ENCODE peak calls at places on chromosomes 16 and 17, in four cellular contexts. One of them, this sample, is unnamed.

GRCh38 chr16:7268182-7268581 is 64.5 kb upstream of the RBFOX1 start:
- DNase-seq in H54: peak
- DNase-seq in activated T-cell treated with anti-CD3 and anti-CD28 coated beads for 1 hour: no peak
- DNase-seq in neural crest cell: peak
- DNase-seq in this sample: peak

GRCh38 chr16:70588565-70588964 is 57.8 kb upstream of the IL34 start:
- DNase-seq in H54: no peak
- DNase-seq in activated T-cell treated with anti-CD3 and anti-CD28 coated beads for 1 hour: no peak
- DNase-seq in neural crest cell: no peak
- DNase-seq in this sample: no peak

GRCh38 chr16:28950648-28951409 is at the start of gene NFATC2IP:
- DNase-seq in H54: peak
- DNase-seq in activated T-cell treated with anti-CD3 and anti-CD28 coated beads for 1 hour: peak
- DNase-seq in neural crest cell: peak
- DNase-seq in this sample: peak

GRCh38 chr16:74699666-74700065 is 996 bp downstream of the MLKL start:
- DNase-seq in H54: no peak
- DNase-seq in neural crest cell: no peak
- DNase-seq in activated T-cell treated with anti-CD3 and anti-CD28 coated beads for 1 hour: no peak
- DNase-seq in this sample: no peak

GRCh38 chr17:68794636-68795503 is 160.3 kb downstream of the ABCA8 start:
- DNase-seq in neural crest cell: peak
- DNase-seq in H54: no peak
- DNase-seq in activated T-cell treated with anti-CD3 and anti-CD28 coated beads for 1 hour: no peak
- DNase-seq in this sample: no peak

GRCh38 chr17:39979865-39980401 is 674 bp upstream of the PSMD3 start:
- DNase-seq in H54: no peak
- DNase-seq in neural crest cell: no peak
- DNase-seq in activated T-cell treated with anti-CD3 and anti-CD28 coated beads for 1 hour: peak
- DNase-seq in this sample: no peak

GRCh38 chr16:23748630-23749029 is 6.2 kb upstream of the CHP2 start:
- DNase-seq in neural crest cell: no peak
- DNase-seq in activated T-cell treated with anti-CD3 and anti-CD28 coated beads for 1 hour: no peak
- DNase-seq in H54: no peak
- DNase-seq in this sample: no peak

GRCh38 chr16:30748634-30749445 is 615 bp downstream of the PHKG2 start:
- DNase-seq in neural crest cell: peak
- DNase-seq in H54: no peak
- DNase-seq in activated T-cell treated with anti-CD3 and anti-CD28 coated beads for 1 hour: no peak
- DNase-seq in this sample: no peak

GRCh38 chr16:20773679-20774078 is 9.9 kb downstream of the ACSM3 start:
- DNase-seq in activated T-cell treated with anti-CD3 and anti-CD28 coated beads for 1 hour: no peak
- DNase-seq in neural crest cell: no peak
- DNase-seq in H54: no peak
- DNase-seq in this sample: no peak

GRCh38 chr17:55609737-55610201 is 98.5 kb upstream of the SMIM36 start:
- DNase-seq in H54: no peak
- DNase-seq in activated T-cell treated with anti-CD3 and anti-CD28 coated beads for 1 hour: no peak
- DNase-seq in neural crest cell: no peak
- DNase-seq in this sample: no peak

GRCh38 chr17:41548844-41549595 is 20.9 kb upstream of the KRT19 start:
- DNase-seq in neural crest cell: peak
- DNase-seq in activated T-cell treated with anti-CD3 and anti-CD28 coated beads for 1 hour: peak
- DNase-seq in H54: peak
- DNase-seq in this sample: peak

GRCh38 chr17:38800237-38800760 is 943 bp upstream of the PIP4K2B start:
- DNase-seq in activated T-cell treated with anti-CD3 and anti-CD28 coated beads for 1 hour: no peak
- DNase-seq in neural crest cell: no peak
- DNase-seq in H54: no peak
- DNase-seq in this sample: no peak

GRCh38 chr16:84413605-84414004 is 45.3 kb downstream of the ATP2C2 start:
- DNase-seq in H54: no peak
- DNase-seq in neural crest cell: no peak
- DNase-seq in activated T-cell treated with anti-CD3 and anti-CD28 coated beads for 1 hour: no peak
- DNase-seq in this sample: no peak

GRCh38 chr17:72466199-72466598 is 345.4 kb downstream of the SOX9 start:
- DNase-seq in activated T-cell treated with anti-CD3 and anti-CD28 coated beads for 1 hour: no peak
- DNase-seq in H54: peak
- DNase-seq in neural crest cell: no peak
- DNase-seq in this sample: no peak

GRCh38 chr16:84498859-84499620 is 5.4 kb downstream of the MEAK7 start:
- DNase-seq in neural crest cell: no peak
- DNase-seq in activated T-cell treated with anti-CD3 and anti-CD28 coated beads for 1 hour: no peak
- DNase-seq in H54: no peak
- DNase-seq in this sample: no peak

GRCh38 chr17:62876664-62877411 is 68.7 kb upstream of the MARCHF10 start:
- DNase-seq in activated T-cell treated with anti-CD3 and anti-CD28 coated beads for 1 hour: no peak
- DNase-seq in neural crest cell: no peak
- DNase-seq in H54: no peak
- DNase-seq in this sample: no peak

This sample was measured in ecto neural progenitor cell.